ENCODE peak calls at places on chromosome 18, in four cellular contexts. D is HCT116, I is GM12878, H is SK-N-SH. C is an unnamed sample.

GRCh38 chr18:57440331-57441101 is 5.3 kb downstream of the ONECUT2 start:
- DNase-seq in I (no peak), H (no peak), D (no peak), C (no peak)

GRCh38 chr18:79543861-79544385 is 135.7 kb upstream of the CTDP1 start:
- DNase-seq in H (no peak), I (no peak), D (no peak), C (no peak)

GRCh38 chr18:13003466-13003896 is 12.3 kb downstream of the CEP192 start:
- DNase-seq in D (peak), I (no peak), H (peak), C (no peak)

GRCh38 chr18:48949051-48949605 is 1.6 kb downstream of the SMAD7 start:
- DNase-seq in H (no peak), D (no peak), I (no peak), C (no peak)

GRCh38 chr18:36372902-36373301 is 75.4 kb downstream of the FHOD3 start:
- DNase-seq in D (no peak), H (no peak), I (no peak), C (no peak)

GRCh38 chr18:38747153-38747552 is 1181.6 kb upstream of the CELF4 start:
- DNase-seq in D (no peak), I (no peak), H (no peak), C (no peak)

GRCh38 chr18:26700728-26701127 is 152.4 kb upstream of the KCTD1 start:
- DNase-seq in I (no peak), H (no peak), D (no peak), C (no peak)

GRCh38 chr18:79522451-79523220 is 126.9 kb downstream of the NFATC1 start:
- DNase-seq in H (no peak), I (no peak), D (no peak), C (no peak)

GRCh38 chr18:56489901-56490300 is 148.5 kb downstream of the TXNL1 start:
- DNase-seq in D (no peak), H (no peak), I (no peak), C (no peak)

GRCh38 chr18:73942081-73942625 is 205.5 kb downstream of the FBXO15 start:
- DNase-seq in I (no peak), D (no peak), H (no peak), C (peak)

GRCh38 chr18:48161911-48162698 is 231.6 kb upstream of the SMAD2 start:
- DNase-seq in H (no peak), D (no peak), I (no peak), C (no peak)

GRCh38 chr18:26487437-26487836 is 60.9 kb downstream of the KCTD1 start:
- DNase-seq in H (no peak), I (peak), D (no peak), C (no peak)

GRCh38 chr18:72867721-72868665 is at the start of gene NETO1:
- DNase-seq in H (peak), I (no peak), D (no peak), C (no peak)

GRCh38 chr18:24600076-24600654 is 139.7 kb downstream of the HRH4 start:
- DNase-seq in H (peak), I (no peak), D (peak), C (peak)

GRCh38 chr18:35247412-35248249 is 6.8 kb downstream of the ZNF397 start:
- DNase-seq in I (no peak), H (no peak), D (no peak), C (no peak)

GRCh38 chr18:41767960-41768359 is 187.1 kb upstream of the PIK3C3 start:
- DNase-seq in D (no peak), I (no peak), H (peak), C (peak)

GRCh38 chr18:49162226-49162848 is 211.6 kb upstream of the SMAD7 start:
- DNase-seq in D (no peak), H (no peak), I (peak), C (no peak)

GRCh38 chr18:42047721-42048120 is 92.7 kb downstream of the PIK3C3 start:
- DNase-seq in I (no peak), H (no peak), D (no peak), C (no peak)

GRCh38 chr18:58785870-58786269 is 78.8 kb upstream of the ZNF532 start:
- DNase-seq in I (no peak), D (no peak), H (no peak), C (peak)

GRCh38 chr18:58788470-58788869 is 76.2 kb upstream of the ZNF532 start:
- DNase-seq in D (no peak), I (no peak), H (no peak), C (no peak)

GRCh38 chr18:58789856-58790255 is 74.8 kb upstream of the ZNF532 start:
- DNase-seq in I (no peak), H (no peak), D (no peak), C (no peak)

GRCh38 chr18:58788971-58789797 is 75.5 kb upstream of the ZNF532 start:
- DNase-seq in I (no peak), D (no peak), H (no peak), C (no peak)

DNA sequence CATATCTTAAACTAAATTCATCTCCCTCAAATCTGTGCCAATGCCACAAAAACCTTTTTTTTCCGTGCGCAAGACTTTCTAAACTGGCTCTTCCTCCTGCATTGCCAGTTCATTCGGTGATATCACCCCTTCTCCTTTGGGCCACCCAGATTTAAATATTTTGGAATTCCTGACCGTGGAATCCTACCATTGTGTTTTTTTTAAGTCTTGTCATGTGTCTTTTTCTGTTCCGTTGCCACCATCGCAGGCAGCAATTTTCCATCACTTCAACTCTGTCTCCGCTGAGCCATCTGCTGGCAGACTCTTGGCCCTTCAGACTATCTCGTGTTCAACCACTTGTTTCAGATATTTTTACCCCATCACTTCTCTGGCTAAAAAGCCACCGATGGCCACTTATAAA is 76.9 kb upstream of the ZNF532 start:
- DNase-seq in H (no peak), D (no peak), I (no peak), C (no peak)
- TF ChIP-seq JUND in H (no peak), D (no peak), I (no peak), C (no peak)

GRCh38 chr18:55382277-55382805 is 205.7 kb downstream of the TCF4 start:
- DNase-seq in I (no peak), H (no peak), D (no peak), C (no peak)

GRCh38 chr18:55386545-55386944 is 201.4 kb downstream of the TCF4 start:
- DNase-seq in I (no peak), D (no peak), H (peak), C (no peak)

GRCh38 chr18:55384115-55384514 is 203.9 kb downstream of the TCF4 start:
- DNase-seq in D (no peak), H (no peak), I (no peak), C (no peak)

GRCh38 chr18:55385770-55386169 is 202.2 kb downstream of the TCF4 start:
- DNase-seq in D (no peak), H (no peak), I (no peak), C (peak)

GRCh38 chr18:55384551-55385275 is 203.3 kb downstream of the TCF4 start:
- DNase-seq in H (peak), D (no peak), I (no peak), C (no peak)
- TF ChIP-seq JUND in H (no peak), D (no peak), I (no peak), C (no peak)

DNA sequence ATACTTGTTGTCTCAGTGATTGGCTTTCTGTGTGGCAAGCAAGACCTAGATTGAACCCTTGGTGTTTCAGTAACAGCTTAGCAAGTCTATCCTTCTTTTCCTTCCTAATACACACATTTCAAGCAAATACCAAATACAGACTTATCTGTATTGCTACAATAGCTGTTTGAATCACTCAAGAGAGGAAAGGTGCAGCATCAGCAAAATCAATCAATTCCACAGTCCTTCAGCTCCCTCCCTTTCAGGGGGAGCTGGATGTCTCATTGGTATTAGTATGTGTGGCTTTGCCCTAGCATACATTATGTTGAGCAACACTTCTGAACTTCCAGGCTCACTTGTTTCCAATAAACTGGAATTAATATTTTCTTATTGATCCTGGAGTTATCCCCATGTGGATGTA is 323.1 kb downstream of the TMX3 start:
- DNase-seq in H (no peak), D (no peak), I (no peak), C (no peak)
- TF ChIP-seq JUND in H (no peak), D (no peak), I (no peak), C (no peak)

GRCh38 chr18:47115205-47115604 is 35.1 kb downstream of the HDHD2 start:
- DNase-seq in H (no peak), I (no peak), D (no peak), C (no peak)

GRCh38 chr18:47110875-47111274 is 39.4 kb downstream of the HDHD2 start:
- DNase-seq in I (no peak), H (no peak), D (no peak), C (no peak)

GRCh38 chr18:47109720-47110119 is 40.6 kb downstream of the HDHD2 start:
- DNase-seq in I (no peak), D (no peak), H (no peak), C (no peak)

GRCh38 chr18:47109049-47109448 is 41.3 kb downstream of the HDHD2 start:
- DNase-seq in I (no peak), H (peak), D (no peak), C (no peak)

DNA sequence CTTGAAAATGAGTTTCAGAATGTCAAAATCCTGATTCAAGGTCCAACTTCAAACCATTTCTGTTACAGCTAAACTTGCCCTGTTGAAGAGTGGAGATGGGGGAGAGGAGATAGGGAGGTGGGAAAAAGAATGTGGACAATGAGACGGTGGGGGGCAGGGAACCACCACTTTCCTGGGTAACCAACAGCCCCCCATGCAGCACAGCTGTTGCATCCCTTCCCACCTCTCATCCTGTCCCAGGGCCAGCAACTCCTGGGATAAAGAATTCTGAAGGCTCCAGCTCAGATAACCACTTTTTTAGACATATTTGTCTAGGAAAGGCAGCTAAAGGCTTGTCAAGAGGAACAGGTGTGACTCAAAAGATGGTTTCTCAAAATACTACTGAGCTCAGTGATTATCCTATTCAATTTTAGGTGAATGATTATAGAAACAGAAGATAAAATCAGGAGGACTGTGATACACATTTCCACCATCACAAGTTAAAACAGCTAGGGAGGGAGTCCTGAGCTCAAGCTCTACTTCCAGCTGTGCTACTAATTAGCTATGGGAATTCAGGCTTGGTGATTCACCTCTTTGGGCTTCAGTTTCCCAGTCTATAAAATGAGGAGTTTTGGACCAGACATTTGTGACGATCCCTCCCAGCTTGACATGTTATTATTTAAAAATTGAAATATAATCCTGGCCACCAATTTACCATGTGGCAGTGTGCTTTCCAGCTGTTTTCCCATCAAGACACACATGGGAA is 36.3 kb downstream of the HDHD2 start:
- DNase-seq in H (no peak), I (no peak), D (no peak), C (no peak)
- TF ChIP-seq JUND in H (no peak), I (no peak), D (no peak), C (no peak)

C was measured in T47D.